ENCODE peak calls at places on chromosome 21, in ten cellular contexts. Q, L, O, I, B, W, G, J, U and A are unnamed samples.

GRCh38 chr21:38266732-38267131 is 9.9 kb downstream of the KCNJ15 start:
- DNase-seq in Q (no peak), B (no peak), O (no peak), J (no peak), I (no peak), G (no peak), L (peak), U (peak), W (peak), A (no peak)

GRCh38 chr21:45283611-45284455 is 3.9 kb downstream of the POFUT2 start:
- DNase-seq in W (no peak), I (no peak), J (no peak), B (no peak), L (no peak), G (no peak), Q (no peak), U (no peak), O (no peak), A (no peak)

GRCh38 chr21:44485254-44485793 is 30.0 kb downstream of the LRRC3 start:
- DNase-seq in W (no peak), I (no peak), Q (no peak), O (peak), J (no peak), U (no peak), G (no peak), L (no peak), B (no peak), A (no peak)

GRCh38 chr21:41774467-41775151 is 7.8 kb upstream of the RIPK4 start:
- DNase-seq in B (no peak), U (no peak), J (no peak), I (no peak), Q (no peak), G (peak), O (no peak), W (no peak), L (no peak), A (no peak)

GRCh38 chr21:29749223-29749622 is 190.6 kb downstream of the GRIK1 start:
- DNase-seq in I (no peak), G (no peak), J (no peak), B (no peak), L (no peak), W (no peak), U (no peak), Q (peak), O (no peak), A (no peak)

GRCh38 chr21:26546698-26547097 is 26.4 kb downstream of the CYYR1 start:
- DNase-seq in W (no peak), I (no peak), U (no peak), B (peak), O (peak), Q (peak), J (no peak), G (no peak), L (no peak), A (no peak)

GRCh38 chr21:32334980-32335471 is 36.4 kb downstream of the MRAP start:
- DNase-seq in I (no peak), J (no peak), B (no peak), U (peak), W (no peak), L (no peak), O (no peak), Q (peak), G (no peak), A (no peak)

GRCh38 chr21:32371913-32372314 is 20.9 kb downstream of the URB1 start:
- DNase-seq in J (no peak), G (peak), B (no peak), O (no peak), L (peak), Q (no peak), W (peak), U (peak), I (no peak), A (no peak)

GRCh38 chr21:43921602-43921978 is 56.6 kb downstream of the AGPAT3 start:
- DNase-seq in J (peak), O (peak), G (no peak), W (no peak), B (no peak), Q (no peak), L (peak), I (peak), U (no peak), A (no peak)

GRCh38 chr21:38768385-38769071 is 37.2 kb upstream of the ETS2 start:
- DNase-seq in W (peak), Q (no peak), B (no peak), O (no peak), J (no peak), L (peak), U (peak), G (no peak), I (no peak), A (no peak)

GRCh38 chr21:46503922-46504539 is 45.3 kb downstream of the DIP2A start:
- DNase-seq in J (no peak), Q (no peak), W (no peak), G (no peak), U (no peak), L (no peak), B (no peak), I (no peak), O (no peak), A (no peak)

GRCh38 chr21:35048706-35049617 is at the start of gene RUNX1:
- DNase-seq in L (peak), G (peak), W (peak), I (no peak), Q (peak), J (peak), B (no peak), U (peak), O (peak), A (no peak)

GRCh38 chr21:46237474-46237873 is 8.9 kb upstream of the LSS start:
- DNase-seq in I (no peak), U (no peak), G (no peak), L (no peak), W (no peak), Q (no peak), O (no peak), J (no peak), B (no peak), A (no peak)

GRCh38 chr21:31331231-31331630 is 12.8 kb downstream of the TIAM1 start:
- DNase-seq in B (no peak), Q (no peak), W (no peak), J (no peak), L (no peak), I (no peak), O (no peak), G (no peak), U (no peak), A (no peak)

GRCh38 chr21:27564684-27565280 is 597.9 kb upstream of the ADAMTS5 start:
- DNase-seq in J (no peak), Q (no peak), O (no peak), G (no peak), W (peak), I (no peak), L (peak), B (peak), U (peak), A (no peak)

GRCh38 chr21:43640437-43640836 is 18.9 kb downstream of the HSF2BP start:
- DNase-seq in G (no peak), L (no peak), I (no peak), U (no peak), B (no peak), O (no peak), J (no peak), Q (no peak), W (no peak), A (no peak)

GRCh38 chr21:35779690-35780570 is 280.4 kb downstream of the SETD4 start:
- DNase-seq in I (no peak), J (no peak), Q (no peak), O (no peak), B (no peak), L (peak), W (peak), G (no peak), U (peak), A (no peak)